ENCODE peak calls at places on chromosomes 2 and 18, in seven cellular contexts. L is stimulated activated CD4-positive, alpha-beta T cell treated with anti-CD3 and anti-CD28 coated beads, Interleukin-15, amount 100 ng/mL, for 24 hours; J is pancreas; O is H54; W is NCI-H1436; K is left cardiac atrium; G is nucleus accumbens. I is an unnamed sample.

GRCh38 chr18:22108674-22109073 is 60.7 kb upstream of the GATA6 start:
- DNase-seq in J (no peak), K (no peak), G (no peak), O (peak; percentile 5), W (no peak), L (no peak), I (no peak)

GRCh38 chr2:62293490-62294212 is 97.7 kb downstream of the B3GNT2 start:
- DNase-seq in L (no peak), O (no peak), W (peak; percentile 16), J (peak; percentile 94), K (peak; percentile 53), G (peak; percentile 41), I (peak; percentile 43)

GRCh38 chr2:63591566-63592175 is 2.9 kb downstream of the MDH1 start:
- DNase-seq in G (no peak), K (no peak), L (no peak), J (no peak), W (no peak), O (no peak), I (no peak)

GRCh38 chr18:56257215-56257614 is 381.2 kb downstream of the TXNL1 start:
- DNase-seq in K (no peak), O (peak; percentile 2), L (no peak), W (no peak), G (no peak), J (no peak), I (no peak)

GRCh38 chr18:31030574-31031278 is 11.8 kb downstream of the DSC3 start:
- DNase-seq in W (no peak), L (no peak), O (no peak), K (no peak), G (no peak), J (no peak), I (no peak)

GRCh38 chr18:76437910-76438309 is 57.1 kb downstream of the ZNF516 start:
- DNase-seq in G (no peak), O (no peak), K (no peak), W (no peak), J (no peak), L (no peak), I (no peak)

GRCh38 chr2:149006883-149007543 is 31.5 kb upstream of the LYPD6B start:
- DNase-seq in J (no peak), K (no peak), G (no peak), W (no peak), O (no peak), L (no peak), I (no peak)

GRCh38 chr18:22167471-22168151 is 1.8 kb upstream of the GATA6 start:
- DNase-seq in O (no peak), L (no peak), W (no peak), G (no peak), J (peak; percentile 45), K (peak; percentile 32), I (no peak)

GRCh38 chr18:54239091-54239490 is 14.6 kb upstream of the MBD2 start:
- DNase-seq in G (no peak), O (no peak), L (no peak), J (no peak), W (no peak), K (no peak), I (no peak)